ENCODE peak calls at places on chromosome 4, in four cellular contexts. N, A, W and Y are unnamed samples.

GRCh38 chr4:155085843-155086530 is 122.4 kb upstream of the NPY2R start:
- DNase-seq in N (peak), A (no peak), W (no peak), Y (no peak)

GRCh38 chr4:78601013-78601412 is 49.4 kb downstream of the ANXA3 start:
- DNase-seq in A (no peak), W (no peak), N (no peak), Y (no peak)

GRCh38 chr4:184274288-184274951 is 56.7 kb upstream of the ENPP6 start:
- DNase-seq in N (peak), A (no peak), W (no peak), Y (no peak)

GRCh38 chr4:41050840-41051775 is 163.2 kb downstream of the APBB2 start:
- DNase-seq in N (no peak), W (no peak), A (no peak), Y (peak)

GRCh38 chr4:98653890-98654867 is 4.2 kb downstream of the TSPAN5 start:
- DNase-seq in W (no peak), N (peak), A (no peak), Y (peak)

GRCh38 chr4:6111354-6111930 is 88.9 kb downstream of the JAKMIP1 start:
- DNase-seq in W (no peak), A (no peak), N (no peak), Y (no peak)

GRCh38 chr4:80153800-80154546 is 43.3 kb upstream of the PRDM8 start:
- DNase-seq in A (no peak), W (no peak), N (peak), Y (no peak)

GRCh38 chr4:158314756-158315487 is 104.6 kb downstream of the TMEM144 start:
- DNase-seq in N (peak), W (no peak), A (no peak), Y (peak)

GRCh38 chr4:10622728-10623127 is 61.8 kb downstream of the CLNK start:
- DNase-seq in A (no peak), W (no peak), N (no peak), Y (no peak)

GRCh38 chr4:10917475-10918103 is 233.0 kb upstream of the CLNK start:
- DNase-seq in N (no peak), A (no peak), W (no peak), Y (no peak)

GRCh38 chr4:83110970-83111369 is 3.6 kb downstream of the PLAC8 start:
- DNase-seq in A (no peak), W (peak), N (no peak), Y (no peak)

GRCh38 chr4:726235-726787 is 20.7 kb downstream of the PCGF3 start:
- DNase-seq in A (no peak), N (peak), W (no peak), Y (peak)

GRCh38 chr4:75141162-75141561 is 208.2 kb downstream of the PARM1 start:
- DNase-seq in N (no peak), W (no peak), A (no peak), Y (no peak)

GRCh38 chr4:141530627-141531026 is 105.8 kb upstream of the IL15 start:
- DNase-seq in N (no peak), A (no peak), W (no peak), Y (no peak)

GRCh38 chr4:576991-577498 is 950 bp upstream of the TMEM271 start:
- DNase-seq in W (no peak), A (no peak), N (peak), Y (peak)

GRCh38 chr4:47598896-47599295 is 113.8 kb downstream of the ATP10D start:
- DNase-seq in A (no peak), N (no peak), W (no peak), Y (no peak)

GRCh38 chr4:8135666-8136065 is 22.9 kb downstream of the ABLIM2 start:
- DNase-seq in N (no peak), A (no peak), W (no peak), Y (no peak)

GRCh38 chr4:118811008-118811764 is 24.7 kb downstream of the SEC24D start:
- DNase-seq in N (peak), A (no peak), W (no peak), Y (no peak)

GRCh38 chr4:156779046-156779445 is 192.6 kb downstream of the PDGFC start:
- DNase-seq in A (no peak), W (no peak), N (peak), Y (no peak)

GRCh38 chr4:185634066-185634652 is 98.9 kb upstream of the PDLIM3 start:
- DNase-seq in W (no peak), N (no peak), A (no peak), Y (peak)

GRCh38 chr4:89657931-89658700 is 178.8 kb downstream of the SNCA start:
- DNase-seq in A (no peak), N (peak), W (no peak), Y (no peak)

GRCh38 chr4:54085284-54085683 is 14.7 kb upstream of the GSX2 start:
- DNase-seq in A (no peak), N (peak), W (no peak), Y (peak)

GRCh38 chr4:65968873-65969272 is 298.6 kb upstream of the EPHA5 start:
- DNase-seq in W (no peak), N (peak), A (no peak), Y (peak)

GRCh38 chr4:2954358-2955185 is 8.6 kb downstream of the NOP14 start:
- DNase-seq in A (peak), W (peak), N (no peak), Y (peak)